ENCODE peak calls at places on chromosomes 12 and 14, in six cellular contexts. T is GM12878, I is GM12891, A is K562, Q is HepG2, S is H1. Z is an unnamed sample.

GRCh38 chr12:120479458-120479857 is 9.9 kb upstream of the SRSF9 start:
- DNase-seq in T (no peak), I (no peak), A (no peak), Q (no peak), S (no peak), Z (no peak)

GRCh38 chr12:30928356-30929264 is 2.1 kb downstream of the TSPAN11 start:
- DNase-seq in T (no peak), I (no peak), A (no peak), Q (no peak), S (no peak), Z (no peak)

GRCh38 chr12:83168756-83169155 is 482.1 kb downstream of the TMTC2 start:
- DNase-seq in T (no peak), I (no peak), A (no peak), Q (no peak), S (no peak), Z (no peak)

GRCh38 chr14:67240168-67240932 is 885 bp upstream of the PALS1 start:
- DNase-seq in T (no peak), I (no peak), A (no peak), Q (peak), S (peak), Z (no peak)

GRCh38 chr14:56002316-56002715 is 115.9 kb upstream of the PELI2 start:
- DNase-seq in T (no peak), I (no peak), A (no peak), Q (no peak), S (no peak), Z (no peak)

GRCh38 chr12:11446372-11446771 is 51.0 kb upstream of the PRB2 start:
- DNase-seq in T (no peak), I (no peak), A (no peak), Q (no peak), S (no peak), Z (no peak)

GRCh38 chr12:30166416-30166815 is 382.7 kb upstream of the TMTC1 start:
- DNase-seq in T (no peak), I (no peak), A (no peak), Q (no peak), S (no peak), Z (no peak)

GRCh38 chr12:77115471-77115870 is 50.1 kb upstream of the E2F7 start:
- DNase-seq in T (no peak), I (no peak), A (no peak), Q (no peak), S (no peak), Z (no peak)

GRCh38 chr12:57842342-57843294 is 3.9 kb downstream of the CTDSP2 start:
- DNase-seq in T (no peak), I (no peak), A (no peak), Q (no peak), S (no peak), Z (no peak)

GRCh38 chr12:112381421-112381897 is 772 bp downstream of the HECTD4 start:
- DNase-seq in T (no peak), I (peak), A (no peak), Q (no peak), S (no peak), Z (peak)

GRCh38 chr12:15794196-15794595 is 5.0 kb upstream of the EPS8 start:
- DNase-seq in T (no peak), I (no peak), A (no peak), Q (no peak), S (no peak), Z (no peak)

GRCh38 chr12:68501226-68501625 is 109.5 kb upstream of the RAP1B start:
- DNase-seq in T (no peak), I (no peak), A (no peak), Q (no peak), S (no peak), Z (no peak)

GRCh38 chr14:92625213-92625612 is 111.6 kb downstream of the RIN3 start:
- DNase-seq in T (no peak), I (no peak), A (no peak), Q (no peak), S (no peak), Z (no peak)

GRCh38 chr14:103542545-103543088 is 13.6 kb downstream of the TRMT61A start:
- DNase-seq in T (no peak), I (no peak), A (no peak), Q (no peak), S (peak), Z (no peak)

GRCh38 chr14:103314496-103315277 is 19.4 kb upstream of the EIF5 start:
- DNase-seq in T (no peak), I (no peak), A (peak), Q (peak), S (no peak), Z (no peak)

GRCh38 chr12:19710811-19711793 is 271.8 kb downstream of the AEBP2 start:
- DNase-seq in T (no peak), I (no peak), A (no peak), Q (peak), S (no peak), Z (no peak)

GRCh38 chr12:2051700-2052625 is 824 bp upstream of the CACNA1C start:
- DNase-seq in T (no peak), I (no peak), A (no peak), Q (no peak), S (peak), Z (no peak)

GRCh38 chr12:52628841-52629240 is 10.5 kb upstream of the KRT73 start:
- DNase-seq in T (no peak), I (no peak), A (no peak), Q (no peak), S (peak), Z (no peak)

GRCh38 chr12:109656681-109657262 is 56.9 kb upstream of the FAM222A start:
- DNase-seq in T (no peak), I (no peak), A (no peak), Q (no peak), S (no peak), Z (no peak)

GRCh38 chr12:90111646-90112565 is 403.3 kb upstream of the ATP2B1 start:
- DNase-seq in T (no peak), I (no peak), A (no peak), Q (no peak), S (no peak), Z (no peak)

GRCh38 chr12:117444781-117445180 is 83.4 kb upstream of the NOS1 start:
- DNase-seq in T (no peak), I (no peak), A (no peak), Q (no peak), S (no peak), Z (no peak)

GRCh38 chr14:58071341-58071740 is 80.7 kb downstream of the ARMH4 start:
- DNase-seq in T (no peak), I (no peak), A (no peak), Q (no peak), S (no peak), Z (no peak)

GRCh38 chr12:53991077-53991460 is 6.1 kb downstream of the HOXC10 start:
- DNase-seq in T (no peak), I (no peak), A (no peak), Q (no peak), S (no peak), Z (no peak)

GRCh38 chr14:61761557-61761956 is 663 bp upstream of the SNAPC1 start:
- DNase-seq in T (no peak), I (no peak), A (no peak), Q (no peak), S (no peak), Z (no peak)

GRCh38 chr12:64650762-64651161 is 40.5 kb downstream of the RASSF3 start:
- DNase-seq in T (no peak), I (no peak), A (no peak), Q (no peak), S (no peak), Z (no peak)

GRCh38 chr12:70196732-70197361 is 46.4 kb upstream of the CNOT2 start:
- DNase-seq in T (no peak), I (no peak), A (no peak), Q (no peak), S (no peak), Z (no peak)

GRCh38 chr14:79356040-79356439 is 855.3 kb downstream of the DIO2 start:
- DNase-seq in T (no peak), I (no peak), A (no peak), Q (no peak), S (no peak), Z (no peak)

GRCh38 chr12:38872181-38872580 is 33.2 kb downstream of the CPNE8 start:
- DNase-seq in T (no peak), I (no peak), A (no peak), Q (no peak), S (no peak), Z (no peak)

GRCh38 chr12:24754690-24755638 is 193.9 kb downstream of the BCAT1 start:
- DNase-seq in T (no peak), I (no peak), A (no peak), Q (peak), S (no peak), Z (no peak)

GRCh38 chr12:107436376-107436775 is 249.2 kb upstream of the PWP1 start:
- DNase-seq in T (no peak), I (no peak), A (no peak), Q (peak), S (no peak), Z (no peak)

GRCh38 chr12:20268771-20269170 is 99.6 kb upstream of the PDE3A start:
- DNase-seq in T (no peak), I (no peak), A (no peak), Q (no peak), S (no peak), Z (no peak)

GRCh38 chr14:68047910-68048309 is 228.3 kb downstream of the RAD51B start:
- DNase-seq in T (no peak), I (no peak), A (no peak), Q (no peak), S (no peak), Z (no peak)

GRCh38 chr12:67455236-67455635 is 186.1 kb downstream of the CAND1 start:
- DNase-seq in T (no peak), I (no peak), A (no peak), Q (no peak), S (no peak), Z (no peak)

GRCh38 chr12:112992541-112993398 is 14.5 kb downstream of the OAS2 start:
- DNase-seq in T (no peak), I (no peak), A (peak), Q (peak), S (peak), Z (peak)

GRCh38 chr12:48936379-48936979 is 11.2 kb upstream of the FKBP11 start:
- DNase-seq in T (no peak), I (peak), A (peak), Q (peak), S (peak), Z (peak)

GRCh38 chr12:109744991-109745942 is 31.6 kb downstream of the FAM222A start:
- DNase-seq in T (no peak), I (no peak), A (no peak), Q (no peak), S (no peak), Z (no peak)

GRCh38 chr12:90262261-90262660 is 553.6 kb upstream of the ATP2B1 start:
- DNase-seq in T (no peak), I (no peak), A (no peak), Q (no peak), S (no peak), Z (no peak)

GRCh38 chr12:122981036-122981471 is 573 bp downstream of the ARL6IP4 start:
- DNase-seq in T (no peak), I (no peak), A (no peak), Q (no peak), S (peak), Z (no peak)

GRCh38 chr14:91511014-91511466 is 930 bp upstream of the PPP4R3A start:
- DNase-seq in T (no peak), I (no peak), A (peak), Q (peak), S (no peak), Z (no peak)

GRCh38 chr12:98513379-98514318 is 1.7 kb upstream of the TMPO start:
- DNase-seq in T (no peak), I (no peak), A (peak), Q (no peak), S (no peak), Z (no peak)

DNA sequence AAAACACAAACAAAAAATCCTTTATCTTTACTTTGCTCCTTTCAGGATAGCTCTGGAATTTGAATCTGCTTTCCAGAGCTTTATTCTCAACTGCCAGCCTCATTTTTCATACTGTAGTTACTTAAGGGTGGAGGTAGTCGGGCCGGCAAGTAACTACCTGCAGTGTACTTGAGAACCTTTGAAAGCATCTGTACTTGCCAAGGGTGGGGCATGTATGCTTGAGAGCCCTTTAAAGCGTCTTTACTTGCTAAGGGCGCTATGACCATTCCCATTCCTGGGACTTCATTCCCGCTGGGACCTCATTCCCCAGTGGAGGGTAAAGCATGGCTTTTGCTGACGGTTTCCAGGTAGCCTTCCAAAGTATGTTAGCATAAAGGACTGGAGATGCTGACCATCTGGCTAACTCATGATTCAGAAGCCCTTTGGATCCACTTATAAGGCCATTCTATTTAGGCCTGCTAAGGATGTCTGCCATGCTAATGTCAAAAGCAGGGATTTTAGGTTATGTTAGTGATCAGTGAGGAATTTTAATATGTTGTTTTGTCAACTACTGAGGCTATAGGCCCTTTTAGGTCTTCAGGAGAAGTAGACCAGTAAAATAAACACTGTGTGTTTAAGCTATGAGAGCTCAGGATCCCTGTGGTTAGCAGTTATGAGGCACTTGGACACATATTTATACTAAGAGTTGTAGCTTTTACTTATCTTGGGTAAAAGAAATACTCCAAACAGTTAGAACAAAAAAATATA is 74.9 kb downstream of the CRADD start:
- DNase-seq in T (no peak), I (no peak), A (no peak), Q (no peak), S (no peak), Z (no peak)
- TF ChIP-seq TAF1 in T (no peak), I (no peak), A (no peak), Q (no peak), S (no peak), Z (no peak)

GRCh38 chr12:632102-632696 is 31.0 kb downstream of the NINJ2 start:
- DNase-seq in T (no peak), I (no peak), A (no peak), Q (peak), S (no peak), Z (no peak)

GRCh38 chr12:633731-634130 is 29.5 kb downstream of the NINJ2 start:
- DNase-seq in T (no peak), I (no peak), A (no peak), Q (peak), S (no peak), Z (no peak)

GRCh38 chr12:627285-627684 is 36.0 kb downstream of the NINJ2 start:
- DNase-seq in T (no peak), I (no peak), A (no peak), Q (no peak), S (no peak), Z (no peak)

GRCh38 chr12:627863-628805 is 35.1 kb downstream of the NINJ2 start:
- DNase-seq in T (no peak), I (no peak), A (no peak), Q (peak), S (no peak), Z (no peak)

GRCh38 chr12:630656-631632 is 32.3 kb downstream of the NINJ2 start:
- DNase-seq in T (no peak), I (peak), A (no peak), Q (no peak), S (peak), Z (peak)
- TF ChIP-seq POLR2A in T (peak), I (peak), A (no peak), Q (no peak), S (no peak), Z (peak)

GRCh38 chr12:103586132-103586531 is 941 bp upstream of the STAB2 start:
- DNase-seq in T (no peak), I (no peak), A (no peak), Q (no peak), S (no peak), Z (no peak)

GRCh38 chr12:103590271-103590670 is 3.2 kb downstream of the STAB2 start:
- DNase-seq in T (no peak), I (no peak), A (no peak), Q (no peak), S (no peak), Z (no peak)

GRCh38 chr12:103589517-103589916 is 2.4 kb downstream of the STAB2 start:
- DNase-seq in T (no peak), I (no peak), A (no peak), Q (no peak), S (no peak), Z (no peak)

GRCh38 chr12:103588680-103589079 is 1.6 kb downstream of the STAB2 start:
- DNase-seq in T (no peak), I (no peak), A (no peak), Q (no peak), S (no peak), Z (no peak)

DNA sequence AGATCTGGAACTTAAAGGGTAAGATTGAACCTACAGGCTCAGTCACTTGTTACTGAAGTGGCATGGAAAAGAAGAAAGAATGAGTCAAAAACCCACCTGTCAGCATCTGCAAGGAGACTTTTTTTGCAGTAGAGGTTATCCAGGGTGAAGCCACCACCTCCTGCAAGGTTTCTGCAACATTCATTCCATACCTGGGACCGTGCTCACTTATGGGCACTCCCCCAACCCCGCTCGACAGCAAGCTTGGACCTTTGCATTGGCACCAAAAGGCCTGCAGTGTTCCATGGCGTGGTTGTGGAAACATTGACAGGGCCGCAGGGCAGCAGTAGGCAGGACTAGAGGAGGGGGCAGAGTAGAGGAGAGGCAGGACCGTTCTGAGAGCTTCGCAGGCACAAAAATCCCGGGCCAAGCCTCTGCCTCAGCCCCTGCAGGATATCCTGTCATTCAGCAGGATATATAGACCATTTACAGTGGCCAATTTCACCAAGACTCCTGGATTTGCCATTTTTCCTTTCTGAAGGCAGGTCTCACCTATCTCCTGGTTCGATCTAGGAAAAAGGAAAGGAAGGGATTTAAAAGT is at the start of gene STAB2:
- DNase-seq in T (no peak), I (no peak), A (no peak), Q (no peak), S (no peak), Z (no peak)
- TF ChIP-seq POLR2AphosphoS5 in T (no peak), I (no peak), A (no peak), Q (no peak), S (no peak), Z (no peak)

DNA sequence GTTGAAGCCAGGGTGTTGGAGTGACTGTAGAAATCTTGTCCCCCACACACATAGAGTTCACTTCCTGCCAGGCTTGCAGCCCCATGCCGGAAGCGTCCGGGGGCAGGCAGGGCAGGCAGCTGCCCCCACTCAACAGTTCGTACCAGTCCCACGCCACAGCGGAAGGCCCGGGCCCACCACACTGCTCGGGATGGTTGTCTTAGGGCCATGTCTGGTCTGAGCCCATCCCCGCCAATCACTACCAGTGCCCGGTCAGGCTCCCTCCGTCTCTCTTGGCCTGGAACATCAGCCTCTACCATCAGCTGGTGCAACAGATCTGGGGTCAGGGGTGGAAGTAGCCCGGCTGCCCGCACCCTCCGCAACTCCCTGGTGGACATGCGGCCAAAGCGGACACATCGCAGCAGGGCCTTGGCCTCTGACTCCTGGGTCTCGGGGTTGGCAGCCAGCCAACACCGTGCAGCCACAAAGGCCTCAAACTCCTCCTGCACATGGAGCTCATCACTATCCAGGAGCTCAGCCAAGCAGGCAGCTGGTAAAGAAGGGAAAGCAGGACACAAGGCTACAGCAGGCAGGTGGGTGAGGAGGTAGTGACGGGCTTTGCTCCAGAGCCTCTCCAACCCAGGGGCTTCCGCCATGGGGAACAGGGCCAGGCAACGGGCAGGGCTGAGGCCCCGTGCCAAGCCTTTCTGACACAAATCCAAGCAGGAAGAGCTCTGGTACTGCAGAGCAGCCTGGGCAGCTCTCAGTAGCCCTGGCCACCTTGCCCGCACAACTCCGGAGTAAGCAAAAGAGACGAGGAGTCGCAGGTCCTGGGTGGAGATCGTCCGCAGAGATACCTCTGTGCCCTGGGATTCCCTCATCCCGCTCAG is 5.9 kb downstream of the KLHL33 start:
- DNase-seq in T (no peak), I (no peak), A (peak), Q (peak), S (no peak), Z (no peak)
- TF ChIP-seq TAF1 in T (no peak), I (no peak), A (no peak), Q (no peak), S (no peak), Z (no peak)

DNA sequence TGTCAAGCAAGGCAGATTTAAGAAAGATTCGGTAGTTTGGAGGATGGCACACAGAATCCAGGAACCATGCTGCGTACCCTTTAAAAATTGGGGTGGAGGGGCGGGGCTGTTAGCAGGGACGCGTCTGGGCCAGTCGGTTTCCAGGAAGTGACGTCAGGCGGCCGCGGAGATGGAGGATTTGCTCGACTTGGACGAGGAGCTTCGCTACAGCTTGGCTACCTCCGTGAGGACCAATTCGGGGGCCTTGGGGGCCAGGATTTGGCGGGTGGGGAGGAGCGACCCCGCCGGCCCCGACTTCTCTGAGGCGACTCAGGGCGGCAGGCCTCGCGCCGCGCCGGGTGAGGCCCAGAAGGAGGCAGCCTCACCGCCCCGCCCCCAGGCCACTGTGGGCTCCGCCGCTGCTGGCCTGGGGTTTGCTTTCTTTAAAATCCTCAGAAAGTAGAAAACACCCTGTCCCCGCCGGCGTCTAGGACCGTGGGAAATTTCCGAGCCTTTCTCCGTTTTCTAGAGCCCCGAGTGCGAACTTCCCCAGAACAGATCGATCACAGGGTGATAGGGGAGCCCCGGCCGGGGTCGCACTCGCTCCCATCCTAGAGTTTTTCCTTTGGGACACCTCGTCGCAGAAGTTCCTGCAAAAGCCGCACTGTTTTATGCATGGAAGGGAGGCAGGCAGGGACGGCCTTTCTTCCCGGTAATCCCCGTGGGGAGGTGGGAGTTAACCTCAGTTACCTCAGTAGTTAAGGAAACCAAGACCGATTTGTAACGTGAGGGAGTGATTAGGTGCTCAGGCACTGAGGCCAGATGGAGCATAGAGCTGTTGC is at the start of gene IFT43:
- DNase-seq in T (no peak), I (peak), A (peak), Q (no peak), S (peak), Z (peak)
- TF ChIP-seq POLR2A in T (peak), I (no peak), A (no peak), Q (no peak), S (peak), Z (no peak)

Z was measured in GM12892.